ENCODE peak calls at places on chromosomes 7 and 10, in six cellular contexts. R is astrocyte; K is cardiac muscle cell; P is adrenal gland; X is effector memory CD4-positive, alpha-beta T cell; T is foreskin fibroblast. J is an unnamed sample.

GRCh38 chr7:41097501-41097900 is 605.4 kb downstream of the INHBA start:
- DNase-seq in R (peak), X (no peak), K (no peak), T (peak), P (no peak), J (no peak)

GRCh38 chr7:128879461-128879938 is 16.8 kb downstream of the ATP6V1F start:
- DNase-seq in K (no peak), X (no peak), R (no peak), T (no peak), P (no peak), J (no peak)

GRCh38 chr7:83849135-83849534 is 200.2 kb upstream of the SEMA3E start:
- DNase-seq in P (no peak), R (peak), X (no peak), T (peak), K (no peak), J (no peak)

GRCh38 chr10:125331056-125331455 is 170.7 kb upstream of the CTBP2 start:
- DNase-seq in K (no peak), X (no peak), T (no peak), R (no peak), P (no peak), J (no peak)

GRCh38 chr10:130453721-130454542 is 317.7 kb downstream of the GLRX3 start:
- DNase-seq in K (no peak), X (no peak), R (no peak), P (no peak), T (no peak), J (no peak)

GRCh38 chr7:83684928-83685327 is 36.0 kb upstream of the SEMA3E start:
- DNase-seq in K (peak), X (no peak), T (no peak), R (no peak), P (no peak), J (no peak)

GRCh38 chr10:125024496-125025234 is 82.7 kb downstream of the ZRANB1 start:
- DNase-seq in P (no peak), R (no peak), X (no peak), K (no peak), T (no peak), J (no peak)

GRCh38 chr7:122268101-122268500 is 36.4 kb downstream of the FEZF1 start:
- DNase-seq in P (no peak), R (no peak), X (no peak), K (peak), T (no peak), J (no peak)

GRCh38 chr7:149454006-149454405 is 6.9 kb downstream of the ZNF777 start:
- DNase-seq in K (no peak), R (no peak), P (no peak), X (no peak), T (no peak), J (no peak)

GRCh38 chr7:29345590-29345989 is 151.0 kb downstream of the CHN2 start:
- DNase-seq in P (peak), R (no peak), T (no peak), X (no peak), K (peak), J (no peak)

GRCh38 chr7:93044147-93044810 is 73.5 kb downstream of the SAMD9 start:
- DNase-seq in X (no peak), R (peak), P (no peak), T (peak), K (no peak), J (no peak)

GRCh38 chr10:72001026-72001380 is 36.8 kb downstream of the CHST3 start:
- DNase-seq in P (peak), R (no peak), T (peak), K (no peak), X (no peak), J (no peak)
- H3K4me3 ChIP-seq in P (no peak), R (no peak), T (no peak), K (no peak), X (no peak), J (no peak)

GRCh38 chr7:91267558-91267955 is 3.3 kb downstream of the FZD1 start:
- DNase-seq in P (no peak), K (no peak), R (peak), X (no peak), T (no peak), J (no peak)
- H3K4me3 ChIP-seq in P (no peak), K (peak), R (peak), X (no peak), T (peak), J (peak)

DNA sequence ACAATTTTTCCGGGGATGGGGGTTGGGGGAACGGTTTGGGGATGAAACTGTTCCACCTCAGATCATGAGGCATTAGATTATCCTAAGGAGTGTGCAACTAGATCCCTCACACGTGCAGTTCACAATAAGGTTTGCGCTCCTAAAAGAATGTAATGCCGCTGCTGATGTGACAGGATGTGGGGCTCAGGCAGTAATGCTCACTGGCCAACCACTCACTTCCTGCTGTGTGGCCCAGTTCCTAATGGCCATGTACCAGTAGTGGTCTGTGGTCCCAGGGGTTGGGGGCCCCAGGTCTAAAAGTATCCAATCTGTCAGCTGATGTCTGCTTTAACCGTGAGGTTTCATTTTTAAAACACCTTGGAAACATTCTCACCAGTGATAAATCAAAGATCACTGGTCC is 2.2 kb downstream of the STN1 start:
- DNase-seq in X (no peak), K (no peak), P (no peak), R (no peak), T (no peak), J (no peak)
- H3K4me3 ChIP-seq in X (peak), K (no peak), P (no peak), R (peak), T (no peak), J (peak)

GRCh38 chr7:75639071-75639892 is 99.5 kb downstream of the HIP1 start:
- DNase-seq in X (no peak), T (no peak), K (peak), R (peak), P (peak), J (no peak)
- H3K4me3 ChIP-seq in X (peak), T (peak), K (peak), R (peak), P (no peak), J (peak)

DNA sequence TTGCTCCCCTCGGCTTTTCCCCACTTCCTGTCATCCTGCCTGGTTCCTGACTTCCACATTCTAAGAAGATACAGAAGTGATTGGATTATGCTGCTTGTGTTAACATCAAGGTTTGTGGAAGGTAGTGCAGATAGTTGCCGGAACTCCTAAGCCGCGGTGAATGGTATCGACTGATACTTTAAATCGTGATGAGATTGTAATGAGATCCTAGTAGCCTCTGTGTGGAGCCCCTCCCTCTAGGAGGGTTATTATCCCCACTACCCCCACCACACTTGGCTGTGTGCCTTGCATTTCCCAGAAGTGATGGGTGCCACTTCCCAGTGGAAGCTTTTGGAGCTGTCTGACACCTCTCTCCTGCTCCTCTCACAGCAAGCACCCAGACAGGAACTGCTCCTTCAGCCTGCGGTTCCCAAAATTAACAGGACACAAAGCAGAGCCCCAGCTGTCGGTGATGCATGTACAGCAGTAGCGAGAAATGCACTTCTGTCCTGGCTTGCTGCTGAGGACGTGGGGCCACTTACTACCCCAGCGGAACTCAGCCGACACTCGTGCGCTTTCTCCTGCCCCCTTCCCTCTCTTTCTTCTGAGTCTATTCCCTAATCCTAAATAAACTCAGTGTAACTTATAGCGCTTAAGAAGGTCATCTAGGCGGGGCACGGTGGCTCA is 52.5 kb downstream of the PRKAG2 start:
- DNase-seq in T (no peak), K (peak), P (no peak), R (no peak), X (no peak), J (no peak)
- H3K4me3 ChIP-seq in T (no peak), K (no peak), P (no peak), R (no peak), X (no peak), J (no peak)

GRCh38 chr10:27745719-27746363 is at the start of gene MKX:
- DNase-seq in P (peak), T (no peak), R (peak), K (peak), X (no peak), J (peak)

GRCh38 chr10:27742926-27743735 is 2.5 kb downstream of the MKX start:
- DNase-seq in P (peak), K (peak), X (no peak), R (no peak), T (no peak), J (peak)

GRCh38 chr10:27743736-27744477 is 1.7 kb downstream of the MKX start:
- DNase-seq in K (peak), P (peak), T (no peak), X (no peak), R (no peak), J (no peak)

GRCh38 chr10:27745380-27745718 is 270 bp downstream of the MKX start:
- DNase-seq in P (peak), X (no peak), K (no peak), R (no peak), T (no peak), J (no peak)

DNA sequence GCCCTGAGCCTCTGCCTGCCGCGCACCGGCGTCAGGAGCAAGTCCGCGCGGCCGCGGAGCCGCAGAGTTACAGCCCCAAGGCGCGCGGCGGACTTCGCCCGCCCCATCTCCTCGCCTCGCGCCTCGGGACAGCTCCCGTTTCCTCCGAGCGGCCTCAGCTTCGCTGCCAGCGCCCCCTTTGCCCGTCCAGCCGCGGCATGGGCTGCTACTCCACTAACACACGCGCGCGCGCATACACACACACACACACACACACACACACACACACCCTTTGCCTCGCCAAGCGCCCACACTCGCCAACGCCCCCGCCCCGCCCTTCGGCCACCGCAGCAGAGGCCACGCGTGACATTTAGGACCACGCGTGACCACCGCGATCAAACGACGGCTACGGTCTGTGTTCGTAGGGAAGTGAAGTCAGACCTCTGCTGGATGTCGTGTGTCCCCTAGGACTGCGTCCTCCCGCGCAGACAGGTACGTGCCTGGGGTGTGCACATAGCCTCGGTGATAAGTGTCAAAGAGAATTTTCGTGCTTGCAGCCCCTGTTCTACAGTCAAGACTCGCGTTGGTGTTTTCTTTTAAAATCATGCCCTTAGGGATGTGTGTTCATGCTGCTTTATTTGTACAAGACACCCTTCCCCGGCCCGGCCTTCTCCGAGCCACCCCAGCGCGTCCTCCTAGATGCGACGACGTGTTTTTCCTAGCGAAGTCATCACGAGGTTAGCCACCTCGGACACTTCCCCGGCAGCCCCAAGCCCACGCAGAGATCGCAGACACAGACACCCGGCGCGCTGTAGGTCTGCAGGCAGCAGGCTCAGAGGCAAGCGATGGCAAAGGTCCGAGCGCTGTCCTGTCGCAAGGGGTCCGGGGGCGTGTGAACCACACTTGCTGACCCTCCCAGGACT is 890 bp downstream of the MKX start:
- DNase-seq in X (no peak), P (peak), R (peak), T (no peak), K (peak), J (peak)
- H3K4me3 ChIP-seq in X (peak), P (no peak), R (peak), T (peak), K (peak), J (peak)

GRCh38 chr7:157625973-157626790 is 289.4 kb downstream of the DNAJB6 start:
- DNase-seq in T (no peak), R (no peak), P (no peak), K (no peak), X (no peak), J (no peak)
- H3K4me3 ChIP-seq in T (no peak), R (no peak), P (no peak), K (no peak), X (no peak), J (no peak)

DNA sequence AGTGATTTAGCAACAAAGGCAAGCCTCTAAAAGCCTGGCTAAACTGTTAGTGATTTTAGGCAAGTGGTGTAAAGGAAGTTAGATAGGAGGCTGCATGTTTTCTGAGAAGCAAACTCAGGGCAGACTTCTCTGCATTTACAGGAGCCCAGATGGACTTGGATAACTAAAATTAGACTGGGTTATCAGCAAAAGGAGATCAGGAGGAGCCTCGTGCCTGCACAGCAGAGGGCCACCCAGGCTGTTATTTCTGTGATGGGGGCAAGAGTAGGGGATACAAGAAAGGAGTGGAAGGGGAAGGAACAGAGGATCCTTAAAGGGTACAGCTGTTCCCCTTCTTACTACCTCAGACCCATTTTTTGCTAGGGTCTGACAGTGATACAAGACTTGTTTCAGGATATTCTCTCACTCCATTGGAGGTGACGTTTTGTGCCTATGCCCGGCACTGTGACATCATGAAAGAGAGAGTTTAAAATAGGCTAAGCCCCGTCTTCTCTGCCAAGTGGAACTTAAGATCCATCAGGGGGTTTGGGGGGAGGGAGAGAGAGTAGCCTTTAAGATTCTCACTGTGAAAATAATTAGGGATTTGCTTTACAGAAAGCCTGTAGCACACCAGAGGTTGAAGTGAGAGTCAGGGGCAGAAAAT is 49.5 kb upstream of the PDCD4 start:
- DNase-seq in X (no peak), R (no peak), K (peak), T (no peak), P (no peak), J (no peak)
- H3K4me3 ChIP-seq in X (no peak), R (no peak), K (no peak), T (no peak), P (no peak), J (no peak)

GRCh38 chr10:1938317-1938716 is 201.0 kb upstream of the ADARB2 start:
- DNase-seq in P (no peak), R (no peak), K (no peak), T (no peak), X (no peak), J (no peak)
- H3K4me3 ChIP-seq in P (no peak), R (no peak), K (no peak), T (no peak), X (no peak), J (no peak)

J was measured in ascending aorta.